ENCODE peak calls at places on chromosomes 7 and 10, in ten cellular contexts. K, W, N, V, R, E, Y, H, I and U are unnamed samples.

GRCh38 chr10:97080051-97080776 is 105.5 kb downstream of the SLIT1 start:
- DNase-seq in K (no peak), W (no peak), N (no peak), V (no peak), R (no peak), E (no peak), Y (no peak), H (no peak), I (no peak), U (no peak)

GRCh38 chr7:104018425-104018824 is 29.0 kb upstream of the RELN start:
- DNase-seq in K (no peak), W (no peak), N (no peak), V (no peak), R (no peak), E (no peak), Y (no peak), H (no peak), I (no peak), U (no peak)

GRCh38 chr7:142414135-142414534 is 156.3 kb upstream of the PRSS58 start:
- DNase-seq in K (no peak), W (no peak), N (no peak), V (no peak), R (no peak), E (no peak), Y (no peak), H (no peak), I (no peak), U (no peak)

GRCh38 chr7:131608112-131608498 is 51.7 kb upstream of the PODXL start:
- DNase-seq in K (no peak), W (no peak), N (no peak), V (no peak), R (no peak), E (no peak), Y (no peak), H (no peak), I (no peak), U (no peak)

GRCh38 chr7:100711369-100711768 is 5.4 kb downstream of the POP7 start:
- DNase-seq in K (no peak), W (no peak), N (no peak), V (no peak), R (no peak), E (no peak), Y (no peak), H (no peak), I (no peak), U (no peak)

GRCh38 chr7:29563590-29564454 is at the start of gene PRR15:
- DNase-seq in K (peak; percentile 13), W (no peak), N (peak; percentile 61), V (peak; percentile 56), R (peak; percentile 90), E (peak; percentile 77), Y (peak; percentile 7), H (peak; percentile 84), I (no peak), U (no peak)

GRCh38 chr7:18455644-18456043 is 39.9 kb upstream of the HDAC9 start:
- DNase-seq in K (no peak), W (no peak), N (no peak), V (no peak), R (no peak), E (no peak), Y (no peak), H (no peak), I (no peak), U (no peak)

GRCh38 chr10:124106241-124106905 is 13.0 kb upstream of the CHST15 start:
- DNase-seq in K (peak; percentile 87), W (peak; percentile 92), N (peak; percentile 94), V (no peak), R (peak; percentile 44), E (no peak), Y (peak; percentile 83), H (no peak), I (peak; percentile 73), U (peak; percentile 64)

GRCh38 chr10:106506509-106507265 is 657.8 kb downstream of the SORCS1 start:
- DNase-seq in K (no peak), W (no peak), N (no peak), V (no peak), R (no peak), E (no peak), Y (peak; percentile 1), H (no peak), I (no peak), U (no peak)

GRCh38 chr10:124078714-124079113 is 14.7 kb downstream of the CHST15 start:
- DNase-seq in K (no peak), W (no peak), N (no peak), V (no peak), R (no peak), E (no peak), Y (no peak), H (no peak), I (no peak), U (no peak)

GRCh38 chr10:668786-669485 is 20.5 kb downstream of the DIP2C start:
- DNase-seq in K (no peak), W (no peak), N (no peak), V (no peak), R (no peak), E (no peak), Y (no peak), H (no peak), I (no peak), U (no peak)

GRCh38 chr7:142359694-142360279 is 101.9 kb upstream of the PRSS58 start:
- DNase-seq in K (no peak), W (no peak), N (no peak), V (no peak), R (no peak), E (no peak), Y (no peak), H (no peak), I (no peak), U (no peak)

DNA sequence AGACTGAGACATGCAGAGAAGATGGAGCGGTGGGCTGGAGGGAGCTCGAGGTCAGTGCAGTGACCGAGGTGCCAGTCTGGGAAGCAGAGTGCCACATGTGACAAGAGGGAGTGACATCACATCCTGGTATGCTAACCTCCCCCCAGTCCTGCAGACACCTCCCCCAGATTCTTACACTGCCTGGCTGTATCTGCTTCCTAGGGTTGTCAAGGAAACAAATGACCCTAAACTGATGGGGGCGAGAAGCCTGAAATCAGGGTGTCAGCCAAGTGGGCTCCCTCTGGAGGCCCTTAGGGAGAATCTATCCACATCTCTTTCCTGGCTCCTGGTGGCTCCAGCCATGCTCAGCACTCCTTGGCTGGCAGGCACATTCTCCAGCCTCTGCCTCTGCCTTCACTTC is 316.1 kb upstream of the ZMIZ1 start:
- DNase-seq in K (no peak), W (no peak), N (no peak), V (no peak), R (no peak), E (peak; percentile 41), Y (no peak), H (no peak), I (no peak), U (no peak)
- TF ChIP-seq CTCF in K (no peak), W (no peak), N (no peak), V (no peak), R (no peak), E (no peak), Y (no peak), H (no peak), I (no peak), U (no peak)

DNA sequence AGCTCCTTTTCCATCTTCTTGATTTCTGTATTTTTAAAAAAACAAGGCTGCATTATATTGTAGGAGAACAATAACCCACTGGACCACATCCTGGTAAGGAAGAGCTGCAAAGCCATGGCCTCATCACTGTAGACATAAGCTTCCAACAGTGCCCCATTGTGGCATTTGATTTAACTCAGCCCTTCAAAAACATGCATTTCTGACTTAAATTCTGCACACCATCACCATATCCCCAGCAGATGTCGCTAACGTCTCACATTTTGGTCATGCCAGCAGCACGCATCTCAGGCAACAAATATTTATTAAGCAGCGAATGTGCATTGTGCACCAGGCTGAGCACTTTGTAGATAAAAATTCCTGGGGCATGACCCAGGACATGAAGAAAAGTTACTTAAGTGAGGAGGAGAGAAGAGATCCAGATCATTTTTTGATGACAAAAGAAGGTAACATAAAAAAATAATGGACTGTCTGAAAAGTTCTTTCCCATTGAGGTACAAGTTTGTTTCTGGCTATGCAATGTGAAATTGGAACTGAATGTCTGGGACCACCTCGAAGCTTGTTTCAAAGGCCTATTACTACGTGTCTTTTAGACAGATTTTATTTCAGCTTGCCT is 164.6 kb upstream of the CDCA7L start:
- DNase-seq in K (peak; percentile 66), W (peak; percentile 82), N (peak; percentile 60), V (peak; percentile 69), R (peak; percentile 63), E (no peak), Y (peak; percentile 49), H (peak; percentile 65), I (peak; percentile 38), U (peak; percentile 70)
- TF ChIP-seq CTCF in K (peak; percentile 94), W (peak; percentile 79), N (peak; percentile 35), V (peak; percentile 74), R (peak; percentile 94), E (peak; percentile 69), Y (peak; percentile 98), H (peak; percentile 76), I (peak; percentile 75), U (peak; percentile 83)

DNA sequence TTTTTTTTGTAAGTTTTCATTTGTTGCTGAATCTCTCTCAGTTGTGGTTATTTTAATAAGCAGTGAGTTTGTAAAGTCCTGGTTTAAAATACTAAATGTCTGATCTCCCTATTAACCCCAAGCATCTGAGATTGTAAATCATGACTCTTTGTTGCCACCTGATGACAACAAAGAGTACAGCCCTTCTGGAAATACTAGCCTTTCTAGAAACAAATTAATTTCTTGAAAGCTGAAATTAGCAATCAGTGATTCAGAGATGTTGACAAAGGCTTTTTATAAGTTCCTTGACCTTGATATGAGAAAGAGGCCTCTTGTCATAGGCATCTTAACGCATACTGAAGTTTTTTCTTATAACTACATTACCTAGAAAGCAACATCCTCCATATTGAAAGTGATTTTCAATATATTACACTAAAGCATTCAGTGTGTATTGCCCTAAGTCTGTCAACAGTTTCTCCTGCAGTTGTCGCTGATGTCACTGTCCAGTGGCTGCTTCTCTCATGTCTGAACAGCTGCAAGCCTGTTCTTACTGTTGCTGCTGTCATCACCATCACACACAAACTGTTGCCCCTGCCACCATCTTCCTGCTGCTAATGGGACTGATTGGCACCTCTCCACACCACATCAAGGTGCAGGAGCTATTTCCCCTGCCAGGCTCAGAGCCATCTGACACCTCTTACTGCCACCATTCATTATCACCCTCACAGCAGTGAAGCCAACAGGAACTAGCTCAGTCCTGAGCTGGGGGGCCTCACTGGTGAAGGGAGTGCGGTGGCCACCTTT is 95.1 kb upstream of the LRGUK start:
- DNase-seq in K (no peak), W (no peak), N (no peak), V (no peak), R (no peak), E (no peak), Y (no peak), H (no peak), I (no peak), U (no peak)
- TF ChIP-seq CTCF in K (no peak), W (no peak), N (no peak), V (peak; percentile 20), R (peak; percentile 25), E (no peak), Y (peak; percentile 4), H (no peak), I (no peak), U (no peak)

GRCh38 chr10:85778074-85778473 is 588.5 kb downstream of the GRID1 start:
- DNase-seq in K (no peak), W (no peak), N (no peak), V (no peak), R (no peak), E (no peak), Y (no peak), H (no peak), I (no peak), U (no peak)
- TF ChIP-seq CTCF in K (no peak), W (no peak), N (no peak), V (no peak), R (no peak), E (no peak), Y (no peak), H (no peak), I (no peak), U (no peak)